ENCODE peak calls at places on chromosomes 4 and X, in four cellular contexts. S is suprapubic skin, Q is lower lobe of right lung, B is EH. V is an unnamed sample.
A peak's percentile ranks its signal among the peaks of the same experiment; 100 is the strongest.

GRCh38 chr4:183136880-183137279 is 37.8 kb downstream of the WWC2 start:
- DNase-seq in Q (no peak), B (peak; percentile 63), S (no peak), V (no peak)

GRCh38 chrX:3142259-3143042 is 101.2 kb downstream of the ARSF start:
- DNase-seq in Q (no peak), S (no peak), B (no peak), V (no peak)

GRCh38 chr4:951186-951585 is 18.9 kb downstream of the TMEM175 start:
- DNase-seq in B (no peak), S (no peak), Q (no peak), V (no peak)

GRCh38 chr4:76705497-76705896 is 192.4 kb downstream of the SOWAHB start:
- DNase-seq in Q (no peak), B (no peak), S (no peak), V (no peak)

GRCh38 chrX:74104356-74105065 is 199.5 kb upstream of the ZCCHC13 start:
- DNase-seq in Q (no peak), S (no peak), B (peak; percentile 74), V (no peak)

GRCh38 chr4:11367371-11367770 is 61.3 kb downstream of the HS3ST1 start:
- DNase-seq in S (peak; percentile 83), Q (no peak), B (no peak), V (peak; percentile 51)

GRCh38 chr4:183966371-183966770 is 61.3 kb downstream of the STOX2 start:
- DNase-seq in S (no peak), B (no peak), Q (no peak), V (no peak)

GRCh38 chrX:47283015-47283771 is 50.4 kb downstream of the USP11 start:
- DNase-seq in Q (no peak), B (peak; percentile 56), S (no peak), V (peak; percentile 3)

GRCh38 chr4:98976716-98977115 is 18.8 kb upstream of the METAP1 start:
- DNase-seq in Q (no peak), S (no peak), B (peak; percentile 76), V (no peak)

GRCh38 chr4:11765849-11766453 is 337.3 kb upstream of the HS3ST1 start:
- DNase-seq in B (peak; percentile 6), S (no peak), Q (no peak), V (no peak)

V was measured in prostate gland.